ENCODE peak calls at places on chromosomes 3 and 15, in nine cellular contexts. U is heart left ventricle; K is hepatocyte; X is CD8-positive, alpha-beta T cell; P is esophagus muscularis mucosa; B is adrenal gland; H is breast epithelium; C is left ventricle myocardium inferior; I is thoracic aorta. Y is an unnamed sample.

GRCh38 chr3:175457301-175457700 is 598.2 kb downstream of the NAALADL2 start:
- DNase-seq in U (no peak), K (no peak), X (no peak), P (no peak), B (no peak), H (no peak), C (no peak), I (no peak), Y (no peak)

GRCh38 chr3:128316456-128316855 is 150.2 kb downstream of the DNAJB8 start:
- DNase-seq in U (no peak), K (no peak), X (peak; percentile 84), P (no peak), B (no peak), H (no peak), C (no peak), I (no peak), Y (no peak)

GRCh38 chr3:154730221-154730620 is 300.2 kb upstream of the GPR149 start:
- DNase-seq in U (no peak), K (peak; percentile 15), X (no peak), P (no peak), B (no peak), H (no peak), C (no peak), I (no peak), Y (no peak)

GRCh38 chr3:58414538-58415197 is 19.0 kb downstream of the PDHB start:
- DNase-seq in U (no peak), K (peak; percentile 62), X (no peak), P (no peak), B (peak; percentile 63), H (no peak), C (peak; percentile 33), I (no peak), Y (no peak)

GRCh38 chr15:83194527-83194926 is 13.1 kb downstream of the HDGFL3 start:
- DNase-seq in U (no peak), K (no peak), X (no peak), P (no peak), B (no peak), H (no peak), C (no peak), I (no peak), Y (no peak)

GRCh38 chr15:39589193-39589814 is 8.4 kb downstream of the THBS1 start:
- DNase-seq in U (no peak), K (no peak), X (no peak), P (no peak), B (no peak), H (no peak), C (no peak), I (no peak), Y (no peak)

GRCh38 chr3:171028025-171028778 is 1.7 kb upstream of the SLC2A2 start:
- DNase-seq in U (peak; percentile 69), K (peak; percentile 59), X (peak; percentile 49), P (no peak), B (peak; percentile 49), H (no peak), C (peak; percentile 54), I (no peak), Y (peak; percentile 59)

GRCh38 chr3:161314836-161315391 is 56.4 kb downstream of the SPTSSB start:
- DNase-seq in U (no peak), K (no peak), X (no peak), P (no peak), B (no peak), H (no peak), C (no peak), I (no peak), Y (peak; percentile 96)

GRCh38 chr3:55556622-55557531 is 69.8 kb upstream of the WNT5A start:
- DNase-seq in U (peak; percentile 23), K (no peak), X (no peak), P (no peak), B (no peak), H (no peak), C (no peak), I (no peak), Y (no peak)

GRCh38 chr15:86650084-86650483 is 570.4 kb downstream of the AGBL1 start:
- DNase-seq in U (no peak), K (no peak), X (no peak), P (no peak), B (no peak), H (no peak), C (no peak), I (no peak), Y (no peak)

GRCh38 chr3:167008765-167009164 is 371.3 kb downstream of the ZBBX start:
- DNase-seq in U (no peak), K (no peak), X (no peak), P (no peak), B (no peak), H (no peak), C (no peak), I (no peak), Y (no peak)

GRCh38 chr3:64530434-64531049 is 157.3 kb downstream of the ADAMTS9 start:
- DNase-seq in U (no peak), K (peak; percentile 79), X (no peak), P (no peak), B (peak; percentile 47), H (peak; percentile 57), C (no peak), I (no peak), Y (no peak)

GRCh38 chr15:67399925-67400324 is 121.0 kb upstream of the C15orf61 start:
- DNase-seq in U (no peak), K (peak; percentile 22), X (no peak), P (no peak), B (no peak), H (no peak), C (no peak), I (no peak), Y (no peak)

GRCh38 chr15:67396109-67396508 is 124.8 kb upstream of the C15orf61 start:
- DNase-seq in U (no peak), K (no peak), X (no peak), P (no peak), B (no peak), H (no peak), C (no peak), I (no peak), Y (no peak)

GRCh38 chr15:67400890-67401289 is 120.0 kb upstream of the C15orf61 start:
- DNase-seq in U (no peak), K (no peak), X (no peak), P (no peak), B (no peak), H (no peak), C (no peak), I (no peak), Y (no peak)

DNA sequence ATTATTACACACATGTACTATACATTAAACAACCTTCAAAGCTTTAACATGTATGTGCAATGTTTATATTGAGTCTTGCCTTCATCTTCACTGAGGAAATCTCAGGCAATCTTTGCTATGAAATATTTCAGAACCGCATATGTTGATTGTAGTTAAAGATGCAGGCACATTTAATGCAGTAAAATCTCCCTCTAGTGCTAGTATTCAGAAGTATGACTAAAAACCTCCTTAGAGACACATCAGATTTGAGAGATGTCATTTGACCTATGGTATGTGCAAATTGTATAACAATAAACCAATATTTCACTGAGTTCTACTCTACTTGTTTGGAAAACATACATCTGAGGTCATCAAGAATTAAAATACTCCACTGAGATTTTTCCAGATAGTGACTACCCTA is 123.8 kb upstream of the C15orf61 start:
- DNase-seq in U (no peak), K (no peak), X (no peak), P (no peak), B (no peak), H (no peak), C (no peak), I (no peak), Y (no peak)
- TF ChIP-seq CTCF in U (no peak), K (peak; percentile 2), X (no peak), P (no peak), B (no peak), H (no peak), C (no peak), I (no peak), Y (no peak)

GRCh38 chr3:102024270-102024904 is 175.1 kb downstream of the NFKBIZ start:
- DNase-seq in U (no peak), K (no peak), X (no peak), P (no peak), B (no peak), H (no peak), C (no peak), I (no peak), Y (no peak)

GRCh38 chr3:102020670-102021069 is 171.4 kb downstream of the NFKBIZ start:
- DNase-seq in U (no peak), K (no peak), X (no peak), P (no peak), B (no peak), H (no peak), C (no peak), I (no peak), Y (no peak)

GRCh38 chr3:102026656-102027055 is 177.3 kb downstream of the NFKBIZ start:
- DNase-seq in U (no peak), K (no peak), X (no peak), P (no peak), B (no peak), H (no peak), C (no peak), I (no peak), Y (no peak)

GRCh38 chr3:102025568-102025967 is 176.3 kb downstream of the NFKBIZ start:
- DNase-seq in U (no peak), K (no peak), X (no peak), P (no peak), B (no peak), H (no peak), C (no peak), I (no peak), Y (no peak)
- H3K36me3 ChIP-seq in U (no peaks in the 10 kb centered on the region), K (no peaks in the 10 kb centered on the region), X (no peaks in the 10 kb centered on the region), P (no peaks in the 10 kb centered on the region), B (no peaks in the 10 kb centered on the region), H (no peaks in the 10 kb centered on the region), C (no peaks in the 10 kb centered on the region), I (no peaks in the 10 kb centered on the region), Y (no peaks in the 10 kb centered on the region)

GRCh38 chr15:76312540-76313174 is 1.4 kb upstream of the ETFA start:
- DNase-seq in U (no peak), K (no peak), X (no peak), P (no peak), B (no peak), H (no peak), C (no peak), I (no peak), Y (no peak)
- H3K4me3 ChIP-seq in U (no peak overlapping the region), K (no peak overlapping the region), X (no peak overlapping the region), P (no peak overlapping the region), B (no peak overlapping the region), H (no peak overlapping the region), C (no peak overlapping the region), I (no peak overlapping the region), Y (no peak overlapping the region)

GRCh38 chr3:124981472-124981871 is 46.9 kb upstream of the MUC13 start:
- DNase-seq in U (no peak), K (peak; percentile 54), X (no peak), P (no peak), B (no peak), H (no peak), C (no peak), I (no peak), Y (no peak)

GRCh38 chr3:124982855-124983254 is 48.3 kb upstream of the MUC13 start:
- DNase-seq in U (no peak), K (no peak), X (no peak), P (no peak), B (no peak), H (no peak), C (no peak), I (no peak), Y (no peak)

GRCh38 chr3:124984754-124985153 is 50.2 kb upstream of the MUC13 start:
- DNase-seq in U (no peak), K (no peak), X (no peak), P (no peak), B (no peak), H (no peak), C (no peak), I (no peak), Y (no peak)

GRCh38 chr3:124985358-124985757 is 50.8 kb upstream of the MUC13 start:
- DNase-seq in U (no peak), K (peak; percentile 40), X (no peak), P (no peak), B (no peak), H (no peak), C (no peak), I (no peak), Y (no peak)

GRCh38 chr3:124986153-124987143 is 51.9 kb upstream of the MUC13 start:
- DNase-seq in U (no peak), K (peak; percentile 42), X (no peak), P (no peak), B (no peak), H (no peak), C (no peak), I (no peak), Y (peak; percentile 51)
- TF ChIP-seq CTCF in U (peak; percentile 49), K (peak; percentile 55), X (no peak), P (no peak), B (peak; percentile 48), H (no peak), C (peak; percentile 59), I (peak; percentile 28), Y (peak; percentile 60)

Y was measured in kidney epithelial cell.